ENCODE peak calls at places on chromosomes 7 and 10, in five cellular contexts. A is cerebellar cortex; I is left ventricle myocardium superior; W is activated T-cell treated with anti-CD3 and anti-CD28 coated beads, Interleukin-2, amount 50 U/mL, for 72 hours; B is GM12891. J is an unnamed sample.
A peak's percentile ranks its signal among the peaks of the same experiment; 100 is the strongest.

GRCh38 chr10:5625992-5626777 is 40.2 kb downstream of the ASB13 start:
- DNase-seq in A (no peak), I (no peak), W (peak; percentile 59), B (no peak), J (no peak)

GRCh38 chr7:81232084-81232799 is 313.4 kb upstream of the SEMA3C start:
- DNase-seq in A (no peak), I (peak; percentile 77), W (no peak), B (no peak), J (no peak)

GRCh38 chr7:90178592-90179279 is 24.5 kb downstream of the STEAP1 start:
- DNase-seq in A (no peak), I (no peak), W (peak; percentile 41), B (no peak), J (peak; percentile 17)

GRCh38 chr7:144519900-144520299 is 116.4 kb upstream of the NOBOX start:
- DNase-seq in A (peak; percentile 44), I (no peak), W (no peak), B (no peak), J (no peak)

GRCh38 chr10:72525277-72525676 is 100.6 kb downstream of the MICU1 start:
- DNase-seq in A (no peak), I (no peak), W (no peak), B (no peak), J (no peak)

GRCh38 chr7:40329601-40330153 is 194.9 kb downstream of the SUGCT start:
- DNase-seq in A (peak; percentile 86), I (no peak), W (no peak), B (peak; percentile 13), J (peak; percentile 10)

GRCh38 chr7:128902761-128903585 is 7.5 kb downstream of the KCP start:
- DNase-seq in A (no peak), I (no peak), W (no peak), B (no peak), J (no peak)

GRCh38 chr7:44431091-44431608 is 59.3 kb downstream of the NUDCD3 start:
- DNase-seq in A (peak; percentile 61), I (no peak), W (no peak), B (peak; percentile 41), J (no peak)

GRCh38 chr7:135683609-135684008 is 21.3 kb downstream of the STMP1 start:
- DNase-seq in A (no peak), I (no peak), W (no peak), B (no peak), J (no peak)

J was measured in immature natural killer cell.